ENCODE peak calls at places on chromosomes 12 and 14, in nine cellular contexts. One of them, this sample, is unnamed.

GRCh38 chr14:53231166-53231565 is 78.0 kb upstream of the DDHD1 start:
- DNase-seq in astrocyte: no peak
- DNase-seq in fibroblast of lung: no peak
- DNase-seq in PC-3: no peak
- DNase-seq in OCI-LY7: no peak
- DNase-seq in H9: no peak
- DNase-seq in H1: no peak
- DNase-seq in A549: no peak
- DNase-seq in neuronal stem cell: no peak
- DNase-seq in this sample: no peak

GRCh38 chr12:64218597-64218996 is 3.5 kb downstream of the KICS2 start:
- DNase-seq in astrocyte: no peak
- DNase-seq in fibroblast of lung: no peak
- DNase-seq in PC-3: no peak
- DNase-seq in OCI-LY7: no peak
- DNase-seq in H9: no peak
- DNase-seq in H1: no peak
- DNase-seq in A549: no peak
- DNase-seq in neuronal stem cell: no peak
- DNase-seq in this sample: no peak

GRCh38 chr12:7100239-7100638 is 8.0 kb upstream of the C1R start:
- DNase-seq in astrocyte: no peak
- DNase-seq in fibroblast of lung: no peak
- DNase-seq in PC-3: no peak
- DNase-seq in OCI-LY7: no peak
- DNase-seq in H9: no peak
- DNase-seq in H1: no peak
- DNase-seq in A549: no peak
- DNase-seq in neuronal stem cell: no peak
- DNase-seq in this sample: no peak

GRCh38 chr12:57360468-57360867 is 70.4 kb downstream of the R3HDM2 start:
- DNase-seq in astrocyte: no peak
- DNase-seq in fibroblast of lung: no peak
- DNase-seq in PC-3: no peak
- DNase-seq in OCI-LY7: no peak
- DNase-seq in H9: no peak
- DNase-seq in H1: no peak
- DNase-seq in A549: no peak
- DNase-seq in neuronal stem cell: no peak
- DNase-seq in this sample: no peak

GRCh38 chr14:31405599-31406251 is 14.6 kb downstream of the HEATR5A start:
- DNase-seq in astrocyte: no peak
- DNase-seq in fibroblast of lung: no peak
- DNase-seq in PC-3: no peak
- DNase-seq in OCI-LY7: no peak
- DNase-seq in H9: no peak
- DNase-seq in H1: no peak
- DNase-seq in A549: no peak
- DNase-seq in neuronal stem cell: no peak
- DNase-seq in this sample: no peak

GRCh38 chr12:118237908-118238307 is 102.0 kb downstream of the PEBP1 start:
- DNase-seq in astrocyte: peak; percentile 77
- DNase-seq in fibroblast of lung: no peak
- DNase-seq in PC-3: peak; percentile 91
- DNase-seq in OCI-LY7: no peak
- DNase-seq in H9: no peak
- DNase-seq in H1: no peak
- DNase-seq in A549: peak; percentile 10
- DNase-seq in neuronal stem cell: no peak
- DNase-seq in this sample: no peak

GRCh38 chr14:75032939-75033338 is 18.3 kb downstream of the MLH3 start:
- DNase-seq in astrocyte: no peak
- DNase-seq in fibroblast of lung: no peak
- DNase-seq in PC-3: no peak
- DNase-seq in OCI-LY7: no peak
- DNase-seq in H9: no peak
- DNase-seq in H1: no peak
- DNase-seq in A549: no peak
- DNase-seq in neuronal stem cell: no peak
- DNase-seq in this sample: no peak

GRCh38 chr14:34059037-34059924 is 108.4 kb upstream of the EGLN3 start:
- DNase-seq in astrocyte: no peak
- DNase-seq in fibroblast of lung: no peak
- DNase-seq in PC-3: no peak
- DNase-seq in OCI-LY7: no peak
- DNase-seq in H9: no peak
- DNase-seq in H1: no peak
- DNase-seq in A549: peak; percentile 66
- DNase-seq in neuronal stem cell: no peak
- DNase-seq in this sample: no peak

GRCh38 chr14:92573761-92574498 is 60.3 kb downstream of the RIN3 start:
- DNase-seq in astrocyte: no peak
- DNase-seq in fibroblast of lung: no peak
- DNase-seq in PC-3: no peak
- DNase-seq in OCI-LY7: no peak
- DNase-seq in H9: peak; percentile 44
- DNase-seq in H1: no peak
- DNase-seq in A549: no peak
- DNase-seq in neuronal stem cell: no peak
- DNase-seq in this sample: no peak

GRCh38 chr12:73950506-73950905 is 587.1 kb upstream of the ATXN7L3B start:
- DNase-seq in astrocyte: no peak
- DNase-seq in fibroblast of lung: no peak
- DNase-seq in PC-3: no peak
- DNase-seq in OCI-LY7: no peak
- DNase-seq in H9: no peak
- DNase-seq in H1: no peak
- DNase-seq in A549: no peak
- DNase-seq in neuronal stem cell: peak; percentile 30
- DNase-seq in this sample: no peak

GRCh38 chr12:105083551-105084105 is 630 bp downstream of the ALDH1L2 start:
- DNase-seq in astrocyte: peak; percentile 63
- DNase-seq in fibroblast of lung: peak; percentile 81
- DNase-seq in PC-3: no peak
- DNase-seq in OCI-LY7: no peak
- DNase-seq in H9: peak; percentile 46
- DNase-seq in H1: no peak
- DNase-seq in A549: peak; percentile 58
- DNase-seq in neuronal stem cell: no peak
- DNase-seq in this sample: no peak

GRCh38 chr12:128814411-128815261 is 9.1 kb downstream of the SLC15A4 start:
- DNase-seq in astrocyte: no peak
- DNase-seq in fibroblast of lung: no peak
- DNase-seq in PC-3: no peak
- DNase-seq in OCI-LY7: no peak
- DNase-seq in H9: no peak
- DNase-seq in H1: no peak
- DNase-seq in A549: no peak
- DNase-seq in neuronal stem cell: no peak
- DNase-seq in this sample: no peak

GRCh38 chr12:91579516-91580263 is 397.1 kb upstream of the DCN start:
- DNase-seq in astrocyte: no peak
- DNase-seq in fibroblast of lung: no peak
- DNase-seq in PC-3: peak; percentile 68
- DNase-seq in OCI-LY7: no peak
- DNase-seq in H9: no peak
- DNase-seq in H1: no peak
- DNase-seq in A549: no peak
- DNase-seq in neuronal stem cell: no peak
- DNase-seq in this sample: no peak

GRCh38 chr14:100786131-100786530 is 39.8 kb upstream of the MEG3 start:
- DNase-seq in astrocyte: no peak
- DNase-seq in fibroblast of lung: no peak
- DNase-seq in PC-3: no peak
- DNase-seq in OCI-LY7: no peak
- DNase-seq in H9: no peak
- DNase-seq in H1: no peak
- DNase-seq in A549: no peak
- DNase-seq in neuronal stem cell: no peak
- DNase-seq in this sample: no peak

GRCh38 chr14:33978892-33979612 is 28.2 kb upstream of the EGLN3 start:
- DNase-seq in astrocyte: no peak
- DNase-seq in fibroblast of lung: no peak
- DNase-seq in PC-3: no peak
- DNase-seq in OCI-LY7: no peak
- DNase-seq in H9: no peak
- DNase-seq in H1: no peak
- DNase-seq in A549: no peak
- DNase-seq in neuronal stem cell: no peak
- DNase-seq in this sample: no peak

GRCh38 chr14:72610096-72610830 is 283.6 kb downstream of the DPF3 start:
- DNase-seq in astrocyte: no peak
- DNase-seq in fibroblast of lung: no peak
- DNase-seq in PC-3: no peak
- DNase-seq in OCI-LY7: no peak
- DNase-seq in H9: peak; percentile 8
- DNase-seq in H1: no peak
- DNase-seq in A549: no peak
- DNase-seq in neuronal stem cell: no peak
- DNase-seq in this sample: no peak

GRCh38 chr14:103887557-103888115 is 40.3 kb upstream of the PPP1R13B start:
- DNase-seq in astrocyte: no peak
- DNase-seq in fibroblast of lung: no peak
- DNase-seq in PC-3: no peak
- DNase-seq in OCI-LY7: no peak
- DNase-seq in H9: no peak
- DNase-seq in H1: no peak
- DNase-seq in A549: no peak
- DNase-seq in neuronal stem cell: no peak
- DNase-seq in this sample: no peak
- H3K4me1 ChIP-seq in astrocyte: peaks cover 3% of the 10 kb centered on the region
- H3K4me1 ChIP-seq in fibroblast of lung: no peaks in the 10 kb centered on the region
- H3K4me1 ChIP-seq in PC-3: peaks cover 3% of the 10 kb centered on the region
- H3K4me1 ChIP-seq in OCI-LY7: no peaks in the 10 kb centered on the region
- H3K4me1 ChIP-seq in H9: no peaks in the 10 kb centered on the region
- H3K4me1 ChIP-seq in H1: peaks cover 9% of the 10 kb centered on the region
- H3K4me1 ChIP-seq in A549: no peaks in the 10 kb centered on the region
- H3K4me1 ChIP-seq in neuronal stem cell: no peaks in the 10 kb centered on the region
- H3K4me1 ChIP-seq in this sample: no peaks in the 10 kb centered on the region

DNA sequence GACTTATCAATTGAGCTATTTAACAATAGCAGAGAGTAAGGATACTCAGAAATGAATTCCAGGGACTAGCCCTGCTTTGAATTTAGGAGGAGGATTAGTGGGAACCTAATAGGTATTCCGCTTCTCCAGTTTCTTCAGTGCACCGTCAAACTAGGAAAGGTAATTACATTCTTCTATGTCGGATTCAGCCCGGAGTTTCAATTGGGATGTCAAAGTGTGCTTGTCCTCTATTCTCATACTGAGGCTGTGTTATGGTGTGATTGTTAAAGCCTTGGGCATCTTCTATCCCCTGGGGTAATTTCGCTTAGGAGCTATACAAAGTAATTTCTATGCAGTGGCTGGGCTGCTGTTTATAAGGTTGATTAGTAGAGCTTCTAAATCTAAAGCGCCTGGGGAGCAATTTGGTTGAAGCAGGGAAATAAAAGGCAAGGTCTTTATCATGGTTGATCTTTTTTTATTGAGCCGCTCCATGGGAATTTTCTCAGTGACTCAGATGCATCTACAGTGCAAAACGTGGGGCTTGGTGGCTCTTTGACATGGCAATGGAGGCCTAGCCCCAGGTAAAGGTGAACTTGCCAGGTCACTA is 399.6 kb downstream of the ZFP36L1 start:
- DNase-seq in astrocyte: no peak
- DNase-seq in fibroblast of lung: no peak
- DNase-seq in PC-3: no peak
- DNase-seq in OCI-LY7: no peak
- DNase-seq in H9: no peak
- DNase-seq in H1: no peak
- DNase-seq in A549: no peak
- DNase-seq in neuronal stem cell: peak; percentile 38
- DNase-seq in this sample: no peak
- H3K4me2 ChIP-seq in astrocyte: no peak overlapping the region
- H3K4me2 ChIP-seq in fibroblast of lung: no peak overlapping the region
- H3K4me2 ChIP-seq in PC-3: no peak overlapping the region
- H3K4me2 ChIP-seq in OCI-LY7: no peak overlapping the region
- H3K4me2 ChIP-seq in H9: no peak overlapping the region
- H3K4me2 ChIP-seq in H1: no peak overlapping the region
- H3K4me2 ChIP-seq in A549: no peak overlapping the region
- H3K4me2 ChIP-seq in neuronal stem cell: no peak overlapping the region
- H3K4me2 ChIP-seq in this sample: no peak overlapping the region

DNA sequence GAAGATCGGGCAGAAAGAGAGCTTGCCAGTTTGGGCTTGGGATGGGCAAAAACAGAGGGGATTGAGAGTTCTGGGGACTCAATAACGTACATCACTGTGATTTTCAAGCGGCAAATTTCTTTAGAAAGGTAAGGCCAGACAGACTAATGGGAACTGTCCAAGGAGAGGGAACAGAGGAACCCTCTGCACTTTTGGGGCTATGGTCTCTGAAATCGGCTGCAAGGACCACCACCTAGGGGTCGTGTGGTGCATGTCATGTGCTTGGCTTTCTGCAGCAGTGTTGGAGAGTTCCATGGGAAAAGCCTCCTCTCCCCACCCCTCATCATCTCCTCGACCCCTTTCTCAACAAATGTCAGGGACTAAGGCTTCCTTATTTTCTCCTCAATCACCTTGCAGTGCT is 79.6 kb downstream of the PPM1A start:
- DNase-seq in astrocyte: no peak
- DNase-seq in fibroblast of lung: no peak
- DNase-seq in PC-3: no peak
- DNase-seq in OCI-LY7: peak; percentile 63
- DNase-seq in H9: peak; percentile 64
- DNase-seq in H1: no peak
- DNase-seq in A549: no peak
- DNase-seq in neuronal stem cell: no peak
- DNase-seq in this sample: no peak
- H3K4me1 ChIP-seq in astrocyte: peaks cover 8% of the 10 kb centered on the region
- H3K4me1 ChIP-seq in fibroblast of lung: no peaks in the 10 kb centered on the region
- H3K4me1 ChIP-seq in PC-3: no peaks in the 10 kb centered on the region
- H3K4me1 ChIP-seq in OCI-LY7: peaks cover 71% of the 10 kb centered on the region
- H3K4me1 ChIP-seq in H9: peaks cover 11% of the 10 kb centered on the region
- H3K4me1 ChIP-seq in H1: peaks cover 7% of the 10 kb centered on the region
- H3K4me1 ChIP-seq in A549: peaks cover 5% of the 10 kb centered on the region
- H3K4me1 ChIP-seq in neuronal stem cell: peaks cover 2% of the 10 kb centered on the region
- H3K4me1 ChIP-seq in this sample: peaks cover 24% of the 10 kb centered on the region

GRCh38 chr12:50971946-50972345 is 19.6 kb downstream of the HIGD1C start:
- DNase-seq in astrocyte: no peak
- DNase-seq in fibroblast of lung: peak; percentile 69
- DNase-seq in PC-3: no peak
- DNase-seq in OCI-LY7: no peak
- DNase-seq in H9: no peak
- DNase-seq in H1: no peak
- DNase-seq in A549: no peak
- DNase-seq in neuronal stem cell: no peak
- DNase-seq in this sample: no peak
- H3K4me2 ChIP-seq in astrocyte: no peak overlapping the region
- H3K4me2 ChIP-seq in fibroblast of lung: no peak overlapping the region
- H3K4me2 ChIP-seq in PC-3: no peak overlapping the region
- H3K4me2 ChIP-seq in OCI-LY7: no peak overlapping the region
- H3K4me2 ChIP-seq in H9: no peak overlapping the region
- H3K4me2 ChIP-seq in H1: no peak overlapping the region
- H3K4me2 ChIP-seq in A549: no peak overlapping the region
- H3K4me2 ChIP-seq in neuronal stem cell: no peak overlapping the region
- H3K4me2 ChIP-seq in this sample: no peak overlapping the region